ENCODE peak calls at places on chromosomes 11 and 22, in four cellular contexts. S, D, F and U are unnamed samples.

GRCh38 chr22:28882545-28882877 is 861 bp upstream of the ZNRF3 start:
- DNase-seq in S (no peak), D (peak), F (no peak), U (no peak)

GRCh38 chr22:29231971-29232959 is 26.6 kb downstream of the EMID1 start:
- DNase-seq in S (peak), D (no peak), F (peak), U (no peak)

GRCh38 chr22:50605349-50606074 is 4.9 kb downstream of the MAPK8IP2 start:
- DNase-seq in S (no peak), D (no peak), F (peak), U (no peak)

GRCh38 chr22:42343136-42343484 is 72.7 kb upstream of the TCF20 start:
- DNase-seq in S (no peak), D (peak), F (no peak), U (no peak)

GRCh38 chr11:116310215-116310614 is 462.6 kb downstream of the BUD13 start:
- DNase-seq in S (no peak), D (no peak), F (no peak), U (no peak)

GRCh38 chr22:50171319-50171964 is 911 bp downstream of the PANX2 start:
- DNase-seq in S (no peak), D (peak), F (no peak), U (no peak)

GRCh38 chr22:48327721-48328120 is 1500.0 kb downstream of the BRD1 start:
- DNase-seq in S (no peak), D (no peak), F (peak), U (no peak)

GRCh38 chr11:69382131-69383128 is 88.5 kb downstream of the MYEOV start:
- DNase-seq in S (no peak), D (peak), F (peak), U (no peak)

GRCh38 chr11:92765965-92766371 is 203.5 kb upstream of the MTNR1B start:
- DNase-seq in S (peak), D (peak), F (no peak), U (no peak)

GRCh38 chr11:2271077-2271326 is 614 bp upstream of the ASCL2 start:
- DNase-seq in S (no peak), D (peak), F (no peak), U (no peak)

GRCh38 chr11:15843309-15843857 is 513.0 kb downstream of the SOX6 start:
- DNase-seq in S (peak), D (peak), F (no peak), U (peak)

GRCh38 chr11:70424765-70425164 is 26.4 kb downstream of the CTTN start:
- DNase-seq in S (no peak), D (no peak), F (no peak), U (no peak)

GRCh38 chr22:46879083-46879482 is 116.6 kb downstream of the TBC1D22A start:
- DNase-seq in S (no peak), D (no peak), F (no peak), U (no peak)

GRCh38 chr22:50562523-50563409 is at the start of gene SYCE3:
- DNase-seq in S (peak), D (peak), F (peak), U (peak)

GRCh38 chr11:8757047-8757446 is 74.5 kb downstream of the RPL27A start:
- DNase-seq in S (no peak), D (no peak), F (peak), U (no peak)

GRCh38 chr11:65885808-65886536 is 2.3 kb downstream of the FIBP start:
- DNase-seq in S (no peak), D (no peak), F (no peak), U (no peak)

GRCh38 chr11:105881027-105881426 is 141.0 kb downstream of the MSANTD4 start:
- DNase-seq in S (no peak), D (no peak), F (no peak), U (no peak)

GRCh38 chr22:50531546-50532352 is 1.9 kb upstream of the TYMP start:
- DNase-seq in S (peak), D (peak), F (peak), U (peak)

GRCh38 chr11:130314184-130314748 is 451 bp downstream of the ZBTB44 start:
- DNase-seq in S (peak), D (peak), F (peak), U (peak)

GRCh38 chr11:79543101-79543500 is 102.3 kb upstream of the TENM4 start:
- DNase-seq in S (no peak), D (no peak), F (no peak), U (no peak)

GRCh38 chr11:83219095-83219494 is 25.6 kb downstream of the ANKRD42 start:
- DNase-seq in S (no peak), D (peak), F (no peak), U (no peak)

GRCh38 chr11:3095712-3096361 is 38.6 kb upstream of the CARS1 start:
- DNase-seq in S (peak), D (no peak), F (peak), U (no peak)

GRCh38 chr22:41968601-41969000 is 642 bp upstream of the SEPTIN3 start:
- DNase-seq in S (peak), D (no peak), F (no peak), U (no peak)

GRCh38 chr11:69361048-69361447 is 67.1 kb downstream of the MYEOV start:
- DNase-seq in S (no peak), D (no peak), F (peak), U (no peak)

GRCh38 chr11:118012083-118012669 is 26.0 kb downstream of the IL10RA start:
- DNase-seq in S (peak), D (no peak), F (no peak), U (no peak)

GRCh38 chr22:35317680-35318290 is 18.1 kb downstream of the TOM1 start:
- DNase-seq in S (no peak), D (no peak), F (peak), U (no peak)

GRCh38 chr22:20205964-20206708 is 55.3 kb upstream of the CCDC188 start:
- DNase-seq in S (peak), D (peak), F (peak), U (peak)

DNA sequence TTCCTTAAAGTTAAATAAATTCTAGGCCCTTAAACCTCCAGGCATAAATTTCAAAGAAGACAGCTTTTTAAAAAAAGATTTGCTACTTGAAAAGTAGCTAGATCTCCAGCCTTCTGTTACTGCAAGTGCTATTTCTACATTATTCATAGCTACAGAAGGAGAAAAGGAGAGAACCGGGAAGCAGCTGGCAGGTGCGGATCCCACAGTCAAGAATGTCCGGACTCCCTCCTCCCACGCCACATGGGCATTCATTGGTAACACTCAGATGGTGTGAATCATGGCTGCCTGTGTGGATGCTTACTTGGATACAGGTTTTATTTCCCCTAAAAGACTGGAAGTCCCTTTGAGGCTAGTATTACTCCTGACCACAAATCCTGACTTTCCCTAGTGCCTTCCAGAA is 39.5 kb upstream of the YPEL1 start:
- DNase-seq in S (no peak), D (no peak), F (peak), U (no peak)
- TF ChIP-seq POLR2AphosphoS5 in S (no peak), D (no peak), F (no peak), U (no peak)

GRCh38 chr11:73217131-73217809 is 811 bp upstream of the P2RY2 start:
- DNase-seq in S (no peak), D (peak), F (no peak), U (no peak)
- TF ChIP-seq POLR2AphosphoS5 in S (no peak), D (no peak), F (no peak), U (no peak)

GRCh38 chr11:128789497-128790080 is 77.5 kb downstream of the KCNJ1 start:
- DNase-seq in S (no peak), D (no peak), F (no peak), U (no peak)
- TF ChIP-seq POLR2AphosphoS5 in S (no peak), D (no peak), F (no peak), U (no peak)

GRCh38 chr22:39173787-39174497 is 21.5 kb upstream of the CBX7 start:
- DNase-seq in S (no peak), D (no peak), F (no peak), U (no peak)

GRCh38 chr22:39173050-39173706 is 20.7 kb upstream of the CBX7 start:
- DNase-seq in S (no peak), D (no peak), F (no peak), U (no peak)

GRCh38 chr22:39169797-39170466 is 17.5 kb upstream of the CBX7 start:
- DNase-seq in S (no peak), D (no peak), F (no peak), U (no peak)

GRCh38 chr22:39171623-39172264 is 19.3 kb upstream of the CBX7 start:
- DNase-seq in S (no peak), D (peak), F (no peak), U (no peak)

GRCh38 chr22:39170825-39171622 is 18.5 kb upstream of the CBX7 start:
- DNase-seq in S (peak), D (peak), F (peak), U (peak)
- TF ChIP-seq POLR2AphosphoS5 in S (peak), D (no peak), F (no peak), U (peak)

DNA sequence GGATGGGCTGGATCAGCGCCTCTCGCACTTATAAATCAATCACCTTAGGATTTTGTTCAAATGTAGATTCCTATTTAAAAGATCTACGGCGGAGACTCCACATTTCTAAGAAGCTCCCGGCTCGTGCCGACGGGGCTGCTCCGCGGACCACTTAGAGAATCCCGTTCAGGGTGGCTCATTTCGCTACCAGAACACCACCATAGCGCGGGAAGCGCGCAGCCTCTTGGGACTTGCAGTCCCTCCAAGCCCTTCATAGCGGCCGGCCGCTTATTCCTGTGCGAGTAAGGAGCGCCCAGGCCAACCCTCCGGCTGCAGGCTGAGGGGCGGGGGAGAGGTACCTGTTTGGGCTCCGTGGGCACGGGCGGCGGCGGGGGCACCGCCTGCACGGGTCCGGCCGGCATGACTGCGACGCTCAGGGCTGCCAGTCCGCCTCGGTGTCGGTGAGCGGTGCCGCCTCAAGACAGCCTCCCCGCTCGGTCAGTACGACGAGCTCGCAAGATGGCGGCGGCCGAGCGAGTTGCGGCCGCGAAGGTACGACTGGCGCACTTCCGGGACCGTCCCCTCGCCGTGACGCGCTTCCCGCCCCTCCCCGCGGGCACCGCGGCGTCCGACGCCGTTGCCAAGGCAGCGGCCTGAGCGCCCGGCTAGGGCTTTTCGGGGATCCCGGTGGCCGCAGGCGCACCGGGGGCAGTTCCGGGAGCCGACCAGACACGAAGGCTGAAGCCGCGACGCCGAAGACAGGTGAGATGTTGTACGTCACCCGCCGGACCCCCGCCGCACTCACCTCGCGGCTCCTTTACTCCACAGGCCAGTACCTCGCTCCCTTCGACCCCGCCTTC is at the start of the genes CCDC157 and SF3A1:
- DNase-seq in S (peak), D (peak), F (peak), U (peak)
- TF ChIP-seq POLR2AphosphoS5 in S (peak), D (peak), F (peak), U (peak)

GRCh38 chr11:66956689-66957290 is 1.4 kb downstream of the PC start:
- DNase-seq in S (no peak), D (peak), F (no peak), U (no peak)

GRCh38 chr11:66962247-66962646 is 4.1 kb upstream of the PC start:
- DNase-seq in S (no peak), D (no peak), F (no peak), U (no peak)

GRCh38 chr11:66957971-66958231 is 282 bp downstream of the PC start:
- DNase-seq in S (no peak), D (peak), F (no peak), U (no peak)

GRCh38 chr11:66958956-66959274 is 732 bp upstream of the PC start:
- DNase-seq in S (no peak), D (no peak), F (no peak), U (no peak)

DNA sequence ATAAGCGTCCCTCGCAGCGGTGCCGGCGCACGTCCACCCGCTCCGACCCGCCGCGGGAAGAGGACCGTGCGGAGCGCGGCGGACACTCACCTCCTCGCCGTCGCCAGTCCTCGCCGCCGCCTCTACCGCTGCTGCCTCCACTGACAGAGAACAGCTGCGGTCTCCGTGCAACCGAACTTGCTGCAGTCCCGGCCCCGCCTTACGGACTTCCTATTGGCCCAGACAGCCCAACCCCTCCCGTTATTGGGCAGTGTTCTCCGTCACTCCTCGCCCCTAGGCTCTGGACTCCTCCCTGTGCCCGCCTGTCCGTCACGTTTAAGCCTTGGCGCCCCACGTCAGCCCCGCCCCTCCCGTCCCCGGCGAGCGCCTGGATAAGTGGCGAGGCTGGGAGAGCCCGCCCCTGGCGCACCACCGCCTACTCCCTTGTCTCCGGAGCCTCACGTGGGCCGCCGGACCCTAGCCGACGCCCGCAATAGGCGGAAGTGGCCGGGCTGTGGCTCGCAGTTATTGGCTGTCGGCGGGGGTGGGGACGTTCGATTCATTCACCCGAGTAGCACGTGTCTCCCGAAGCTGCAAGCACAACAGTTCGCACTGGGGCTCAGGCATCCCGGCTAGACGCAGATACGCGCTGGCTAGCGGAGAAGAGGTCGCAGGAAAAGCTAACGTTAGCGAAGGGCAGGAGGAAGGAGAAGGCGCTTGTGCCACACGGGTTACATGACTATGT is at the start of gene PC:
- DNase-seq in S (peak), D (peak), F (peak), U (peak)
- TF ChIP-seq POLR2AphosphoS5 in S (no peak), D (peak), F (no peak), U (peak)

DNA sequence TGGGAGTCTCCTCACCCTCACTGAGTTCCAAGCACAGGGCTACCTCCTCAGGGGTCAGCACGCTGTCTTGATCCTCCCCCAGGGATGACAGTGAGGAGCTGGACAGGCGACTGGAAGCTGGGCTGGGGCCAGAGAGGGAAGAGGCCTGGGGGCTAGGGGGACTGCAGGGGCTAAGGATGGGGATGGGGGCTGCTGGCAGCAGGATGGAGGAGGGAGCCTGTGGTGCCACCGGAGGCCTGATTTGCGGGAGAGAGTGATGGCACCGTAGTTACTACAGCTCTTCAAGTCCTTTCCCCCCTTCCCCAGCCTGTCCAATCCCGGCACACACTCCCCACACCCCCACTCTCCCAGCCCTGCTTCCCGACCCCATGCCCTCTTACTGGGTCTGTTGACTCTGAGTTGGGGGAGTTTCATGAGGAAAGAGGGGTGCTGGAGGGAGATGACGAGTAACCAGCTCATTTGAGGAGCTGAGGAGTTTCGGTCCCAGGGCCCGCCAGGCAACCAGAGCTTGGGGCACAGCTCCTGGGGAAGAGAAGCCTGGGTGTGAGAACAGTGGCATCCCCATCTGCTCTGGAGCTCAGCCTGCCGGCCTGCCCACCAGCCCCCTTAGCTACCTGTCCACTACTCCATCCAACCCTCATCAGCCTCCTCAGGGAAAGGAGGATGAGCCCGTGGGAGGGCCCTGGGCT is 10.5 kb downstream of the ROBO4 start:
- DNase-seq in S (no peak), D (no peak), F (no peak), U (no peak)
- TF ChIP-seq POLR2AphosphoS5 in S (no peak), D (no peak), F (no peak), U (no peak)

GRCh38 chr11:43034341-43034740 is 277.5 kb upstream of the API5 start:
- DNase-seq in S (no peak), D (no peak), F (no peak), U (no peak)
- TF ChIP-seq POLR2AphosphoS5 in S (no peak), D (no peak), F (no peak), U (no peak)